ENCODE peak calls at places on chromosome 6, in six cellular contexts. G, K, E, D, F and B are unnamed samples.
A peak's percentile ranks its signal among the peaks of the same experiment; 100 is the strongest.

GRCh38 chr6:39792501-39793450 is 600 bp downstream of the DAAM2 start:
- DNase-seq in K (peak; percentile 38), G (no peak), E (no peak), D (no peak), F (no peak), B (no peak)

GRCh38 chr6:167827588-167828324 is 1.0 kb downstream of the AFDN start:
- DNase-seq in G (peak; percentile 20), K (peak; percentile 64), D (peak; percentile 7), F (peak; percentile 73), E (no peak), B (no peak)

GRCh38 chr6:89611666-89612065 is 26.9 kb downstream of the LYRM2 start:
- DNase-seq in K (no peak), E (peak; percentile 21), G (no peak), D (no peak), F (peak; percentile 9), B (no peak)

GRCh38 chr6:617485-618100 is 39.3 kb downstream of the HUS1B start:
- DNase-seq in F (no peak), K (no peak), G (no peak), E (no peak), D (no peak), B (no peak)

GRCh38 chr6:52929321-52930164 is 20.0 kb upstream of the GSTA3 start:
- DNase-seq in K (no peak), E (peak; percentile 93), G (peak; percentile 92), F (peak; percentile 96), D (peak; percentile 19), B (no peak)

GRCh38 chr6:136959471-136959891 is 37.4 kb downstream of the SLC35D3 start:
- DNase-seq in E (no peak), D (no peak), G (no peak), K (no peak), F (peak; percentile 18), B (no peak)

GRCh38 chr6:73028893-73029450 is 196.3 kb downstream of the KHDC1L start:
- DNase-seq in D (no peak), G (no peak), E (no peak), K (no peak), F (no peak), B (no peak)

GRCh38 chr6:122620902-122621301 is 10.7 kb downstream of the PKIB start:
- DNase-seq in F (no peak), D (no peak), E (peak; percentile 18), K (no peak), G (no peak), B (no peak)

GRCh38 chr6:24963887-24964570 is 28.3 kb upstream of the RIPOR2 start:
- DNase-seq in K (no peak), E (no peak), D (no peak), F (no peak), G (no peak), B (no peak)

GRCh38 chr6:163263998-163264661 is 150.4 kb upstream of the QKI start:
- DNase-seq in G (no peak), D (no peak), E (no peak), K (no peak), F (no peak), B (no peak)

GRCh38 chr6:31738048-31738979 is 1.5 kb upstream of the MSH5 start:
- DNase-seq in G (peak; percentile 88), F (peak; percentile 87), E (peak; percentile 89), K (no peak), D (no peak), B (no peak)

GRCh38 chr6:101605874-101606273 is 212.4 kb downstream of the GRIK2 start:
- DNase-seq in E (no peak), D (no peak), G (no peak), K (no peak), F (no peak), B (no peak)

GRCh38 chr6:33856655-33857054 is 52.9 kb upstream of the MLN start:
- DNase-seq in E (no peak), D (no peak), G (no peak), F (peak; percentile 26), K (no peak), B (no peak)

GRCh38 chr6:36642913-36643817 is 35.3 kb upstream of the CDKN1A start:
- DNase-seq in K (no peak), E (peak; percentile 93), G (peak; percentile 87), D (no peak), F (peak; percentile 16), B (no peak)

GRCh38 chr6:29651413-29652197 is 5.3 kb upstream of the MOG start:
- DNase-seq in K (no peak), E (no peak), F (peak; percentile 45), G (no peak), D (no peak), B (no peak)